ENCODE peak calls at places on chromosomes 3 and 15, in eight cellular contexts. V is kidney epithelial cell, W is RWPE2, U is brain microvascular endothelial cell, T is ovary, N is breast epithelium, K is heart right ventricle, E is IMR-90. A is an unnamed sample.

GRCh38 chr3:48845170-48845569 is 2.5 kb downstream of the PRKAR2A start:
- DNase-seq in W (no peak), K (no peak), U (no peak), T (no peak), V (no peak), N (no peak), E (no peak), A (no peak)

GRCh38 chr3:177602601-177603136 is 405.4 kb upstream of the TBL1XR1 start:
- DNase-seq in K (no peak), T (no peak), U (no peak), E (peak), W (no peak), V (no peak), N (no peak), A (peak)

GRCh38 chr15:60649845-60650548 is 171.1 kb upstream of the ICE2 start:
- DNase-seq in V (no peak), N (no peak), U (no peak), K (no peak), E (peak), T (no peak), W (no peak), A (no peak)

GRCh38 chr15:101810905-101811304 is 1.1 kb upstream of the OR4F15 start:
- DNase-seq in U (no peak), N (no peak), V (no peak), W (no peak), T (no peak), K (no peak), E (no peak), A (no peak)

GRCh38 chr3:54262541-54262940 is 140.2 kb downstream of the CACNA2D3 start:
- DNase-seq in T (no peak), N (no peak), E (no peak), W (no peak), U (no peak), K (no peak), V (no peak), A (no peak)

GRCh38 chr3:187896664-187897063 is 151.4 kb upstream of the BCL6 start:
- DNase-seq in K (peak), T (no peak), N (no peak), V (no peak), W (no peak), U (no peak), E (no peak), A (no peak)

GRCh38 chr3:141798455-141798854 is 35.2 kb downstream of the GRK7 start:
- DNase-seq in V (no peak), E (no peak), N (no peak), T (peak), K (peak), U (no peak), W (no peak), A (no peak)

GRCh38 chr3:123788706-123789105 is 95.4 kb downstream of the MYLK start:
- DNase-seq in E (peak), W (no peak), K (no peak), N (no peak), U (peak), T (no peak), V (no peak), A (no peak)

GRCh38 chr3:125194061-125194848 is 18.3 kb downstream of the SLC12A8 start:
- DNase-seq in W (no peak), V (no peak), U (no peak), K (no peak), T (no peak), N (no peak), E (peak), A (peak)

GRCh38 chr3:13762931-13763330 is 116.9 kb downstream of the WNT7A start:
- DNase-seq in V (no peak), U (no peak), W (no peak), E (no peak), K (no peak), N (no peak), T (no peak), A (no peak)

GRCh38 chr3:106692624-106693023 is 684.6 kb upstream of the CCDC54 start:
- DNase-seq in U (no peak), N (no peak), W (no peak), E (no peak), T (no peak), V (no peak), K (no peak), A (peak)

GRCh38 chr3:177563381-177563780 is 366.1 kb upstream of the TBL1XR1 start:
- DNase-seq in E (peak), K (no peak), U (no peak), T (no peak), N (no peak), V (no peak), W (no peak), A (no peak)

GRCh38 chr3:87873136-87873535 is 185.7 kb downstream of the CGGBP1 start:
- DNase-seq in T (no peak), W (no peak), K (no peak), V (no peak), E (no peak), N (no peak), U (peak), A (peak)

GRCh38 chr3:147159141-147159540 is 247.2 kb downstream of the ZIC4 start:
- DNase-seq in E (no peak), T (no peak), K (no peak), U (no peak), N (no peak), V (no peak), W (no peak), A (no peak)

GRCh38 chr3:138007898-138008297 is 2.1 kb upstream of the CLDN18 start:
- DNase-seq in T (no peak), E (no peak), W (no peak), U (no peak), K (no peak), V (no peak), N (no peak), A (no peak)

GRCh38 chr3:155676252-155676981 is 68.5 kb downstream of the PLCH1 start:
- DNase-seq in U (peak), T (peak), N (no peak), K (no peak), V (peak), E (peak), W (no peak), A (peak)

GRCh38 chr15:96457852-96458251 is 127.4 kb downstream of the NR2F2 start:
- DNase-seq in V (no peak), U (no peak), E (peak), W (no peak), N (no peak), K (no peak), T (no peak), A (no peak)

GRCh38 chr15:96460106-96460505 is 129.6 kb downstream of the NR2F2 start:
- DNase-seq in T (no peak), E (no peak), W (no peak), V (peak), K (no peak), U (no peak), N (no peak), A (no peak)

GRCh38 chr15:96466548-96466947 is 136.0 kb downstream of the NR2F2 start:
- DNase-seq in N (no peak), W (no peak), U (no peak), V (no peak), T (no peak), E (no peak), K (no peak), A (no peak)

GRCh38 chr15:96463376-96463775 is 132.9 kb downstream of the NR2F2 start:
- DNase-seq in E (no peak), T (no peak), K (no peak), U (no peak), W (no peak), N (no peak), V (no peak), A (no peak)

DNA sequence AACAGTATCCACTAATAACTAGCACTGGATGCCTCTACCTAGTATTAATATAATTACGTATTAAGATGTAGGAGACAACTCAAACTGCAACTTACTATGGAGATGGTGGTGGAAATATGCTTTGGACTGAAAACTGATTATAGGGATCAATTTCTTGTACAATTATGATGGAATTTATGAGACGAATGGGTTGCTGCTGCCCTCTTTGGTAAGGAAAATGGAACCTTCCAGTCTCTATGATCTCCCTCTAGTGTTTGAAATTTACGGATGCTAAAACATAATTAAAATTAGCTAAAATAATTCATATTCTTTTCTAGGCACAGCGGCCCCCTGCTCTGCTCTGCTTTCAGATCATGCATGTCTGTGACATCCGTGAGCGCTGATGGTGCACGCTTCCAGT is 132.3 kb downstream of the NR2F2 start:
- DNase-seq in T (no peak), U (no peak), V (no peak), K (no peak), E (peak), W (no peak), N (no peak), A (peak)
- H3K4me3 ChIP-seq in T (no peak), U (no peak), V (no peak), K (no peak), E (no peak), W (no peak), N (no peak), A (no peak)

DNA sequence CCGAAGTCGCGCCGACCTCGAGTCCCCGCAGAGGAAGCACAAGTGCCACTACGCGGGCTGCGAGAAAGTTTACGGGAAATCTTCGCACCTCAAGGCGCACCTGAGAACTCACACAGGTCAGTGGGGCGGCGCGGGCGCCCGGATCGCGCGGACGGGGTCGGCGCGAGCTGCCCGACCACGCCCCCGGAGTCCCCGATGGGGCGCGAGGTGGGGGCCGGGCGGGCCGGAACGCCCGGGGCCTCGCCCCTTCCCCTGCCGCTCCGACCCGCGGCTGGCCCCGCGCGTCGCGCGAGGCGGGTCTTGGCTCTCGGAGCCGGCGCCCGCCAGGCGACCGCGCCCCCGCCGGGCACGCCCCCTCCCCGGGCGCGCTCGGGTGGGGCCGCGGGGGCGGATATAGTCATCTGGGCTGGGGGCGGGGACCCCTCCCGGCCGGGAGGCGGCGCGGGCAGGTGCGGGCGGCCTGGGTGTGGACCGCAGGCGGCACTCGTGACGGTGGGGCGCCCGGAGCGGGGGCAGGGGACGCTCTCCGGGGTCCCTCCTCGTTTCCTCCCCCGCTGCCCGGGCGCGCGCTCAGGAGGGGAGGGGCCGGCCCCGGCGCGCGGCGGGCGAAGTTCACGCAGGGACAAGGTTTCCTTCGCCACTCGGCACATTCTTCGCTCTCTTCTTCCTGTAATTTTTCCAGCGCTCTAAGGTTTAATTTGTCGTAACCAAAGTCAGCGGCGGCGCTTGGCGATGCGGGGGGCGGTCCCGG is 1.2 kb downstream of the KLF13 start:
- DNase-seq in E (peak), W (no peak), U (no peak), T (peak), K (peak), V (no peak), N (no peak), A (peak)
- TF ChIP-seq CTCF in E (no peak), W (no peak), U (no peak), T (no peak), K (peak), V (no peak), N (no peak), A (no peak)

GRCh38 chr15:75200765-75201608 is 695 bp upstream of the C15orf39 start:
- DNase-seq in N (peak), V (no peak), T (peak), E (no peak), U (peak), W (peak), K (no peak), A (peak)

GRCh38 chr15:75198560-75199346 is 2.9 kb upstream of the C15orf39 start:
- DNase-seq in K (no peak), V (no peak), E (peak), W (no peak), N (no peak), U (peak), T (no peak), A (no peak)

GRCh38 chr15:75199347-75199976 is 2.2 kb upstream of the C15orf39 start:
- DNase-seq in T (no peak), K (no peak), V (no peak), U (no peak), N (no peak), E (no peak), W (no peak), A (no peak)

GRCh38 chr15:75201609-75202250 is at the start of gene C15orf39:
- DNase-seq in K (peak), T (peak), W (peak), U (peak), E (peak), V (no peak), N (peak), A (peak)

DNA sequence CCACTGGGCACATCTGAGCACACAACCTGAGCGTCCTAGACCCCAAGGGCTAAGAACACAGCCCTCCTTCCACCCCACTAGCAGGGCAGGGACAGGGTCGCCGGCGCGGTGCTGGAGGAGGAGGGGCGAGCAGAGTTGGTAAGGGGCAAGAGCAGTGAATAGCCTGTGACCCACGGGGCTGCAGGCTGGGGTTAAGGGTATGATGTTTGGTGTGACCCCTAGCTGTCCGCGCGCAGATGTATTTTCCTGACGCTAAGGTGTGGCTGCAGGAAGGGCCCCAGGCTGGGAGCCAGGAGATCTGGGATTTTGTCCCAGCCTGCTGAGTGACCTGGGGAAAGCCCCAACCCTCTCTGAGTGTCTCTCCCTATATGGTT is 1.3 kb upstream of the C15orf39 start:
- DNase-seq in W (no peak), U (no peak), E (no peak), N (no peak), V (no peak), K (no peak), T (no peak), A (no peak)
- H3K4me3 ChIP-seq in W (no peak), U (no peak), E (no peak), N (peak), V (no peak), K (no peak), T (no peak), A (no peak)

DNA sequence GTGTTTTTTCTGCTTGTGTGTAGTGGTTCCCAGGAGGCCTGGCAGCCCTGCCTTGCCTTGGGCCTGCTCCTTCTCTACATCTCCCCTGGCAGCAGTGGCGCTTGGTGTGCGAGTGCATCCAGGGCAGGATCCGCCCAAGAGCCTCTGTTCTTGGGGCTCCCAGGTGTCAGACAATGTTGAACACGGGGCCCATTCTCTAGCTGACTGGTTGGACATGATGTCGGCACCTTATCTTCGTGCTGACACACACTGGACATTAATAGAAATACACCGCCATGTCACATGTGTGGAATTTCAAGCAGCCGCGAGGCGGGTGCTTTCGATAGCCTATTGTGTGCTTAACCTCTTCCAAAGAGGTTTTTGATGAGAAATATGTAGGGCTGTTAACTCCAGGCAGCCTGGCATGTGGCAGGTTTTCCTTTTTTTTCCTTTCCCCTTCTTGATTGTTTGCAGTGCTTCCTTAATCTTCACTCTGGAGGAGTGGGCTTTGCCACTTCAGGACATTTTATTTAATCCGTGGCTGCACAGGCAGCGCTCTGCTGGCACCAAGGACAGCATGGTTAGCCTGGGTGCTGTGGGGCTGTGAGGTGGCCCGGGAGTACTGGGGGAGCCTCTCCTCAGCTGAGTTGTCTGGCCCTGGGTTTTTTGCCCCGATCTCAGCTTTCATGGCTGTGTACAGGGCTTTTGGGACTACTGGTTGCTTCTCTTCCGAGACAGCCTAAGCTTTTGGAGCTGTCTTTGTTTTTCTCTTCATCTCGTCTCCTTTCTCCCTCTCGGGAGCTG is 42.5 kb downstream of the CHCHD6 start:
- DNase-seq in E (peak), T (no peak), U (peak), W (no peak), K (peak), N (no peak), V (no peak), A (peak)
- TF ChIP-seq CTCF in E (peak), T (no peak), U (peak), W (peak), K (peak), N (no peak), V (no peak), A (no peak)

DNA sequence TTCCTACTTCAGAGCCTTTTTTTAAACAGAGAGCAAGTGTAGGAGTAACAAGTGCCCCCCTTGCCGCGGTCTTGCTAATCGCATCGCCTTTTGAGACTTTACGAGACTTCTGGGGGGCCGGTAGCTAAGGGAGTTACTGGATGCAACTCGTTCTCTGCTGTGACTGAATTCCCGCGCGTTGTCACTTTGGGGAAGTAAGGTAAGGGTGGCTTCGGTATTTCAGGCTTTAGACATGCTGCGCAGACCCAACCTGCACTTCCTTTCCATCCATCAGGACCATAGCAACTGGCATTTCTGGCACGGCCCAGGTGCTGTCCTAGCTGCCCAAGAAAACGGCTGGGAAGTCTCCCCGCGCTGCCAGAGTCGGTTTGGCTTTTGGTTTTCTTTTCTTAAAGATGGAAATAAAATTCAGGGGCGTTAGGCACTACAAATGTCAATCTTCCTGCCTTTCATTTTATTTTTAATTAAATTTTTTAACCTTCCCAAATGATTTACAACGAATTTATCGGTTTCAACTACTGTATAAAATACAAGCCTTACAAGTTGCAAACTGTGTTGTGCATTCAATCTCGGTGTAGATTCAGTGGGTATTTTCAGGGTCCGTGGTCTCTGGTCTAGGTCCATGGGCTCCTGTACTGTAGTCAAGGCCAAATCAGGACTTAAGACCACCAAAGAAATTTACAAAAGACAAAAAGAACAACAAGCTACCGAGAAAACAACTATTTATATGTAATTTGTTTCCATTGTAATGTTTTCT is 3.5 kb downstream of the MECOM start:
- DNase-seq in W (no peak), E (no peak), U (no peak), V (no peak), N (no peak), K (peak), T (no peak), A (no peak)
- H3K4me3 ChIP-seq in W (no peak), E (no peak), U (no peak), V (peak), N (peak), K (peak), T (no peak), A (no peak)

DNA sequence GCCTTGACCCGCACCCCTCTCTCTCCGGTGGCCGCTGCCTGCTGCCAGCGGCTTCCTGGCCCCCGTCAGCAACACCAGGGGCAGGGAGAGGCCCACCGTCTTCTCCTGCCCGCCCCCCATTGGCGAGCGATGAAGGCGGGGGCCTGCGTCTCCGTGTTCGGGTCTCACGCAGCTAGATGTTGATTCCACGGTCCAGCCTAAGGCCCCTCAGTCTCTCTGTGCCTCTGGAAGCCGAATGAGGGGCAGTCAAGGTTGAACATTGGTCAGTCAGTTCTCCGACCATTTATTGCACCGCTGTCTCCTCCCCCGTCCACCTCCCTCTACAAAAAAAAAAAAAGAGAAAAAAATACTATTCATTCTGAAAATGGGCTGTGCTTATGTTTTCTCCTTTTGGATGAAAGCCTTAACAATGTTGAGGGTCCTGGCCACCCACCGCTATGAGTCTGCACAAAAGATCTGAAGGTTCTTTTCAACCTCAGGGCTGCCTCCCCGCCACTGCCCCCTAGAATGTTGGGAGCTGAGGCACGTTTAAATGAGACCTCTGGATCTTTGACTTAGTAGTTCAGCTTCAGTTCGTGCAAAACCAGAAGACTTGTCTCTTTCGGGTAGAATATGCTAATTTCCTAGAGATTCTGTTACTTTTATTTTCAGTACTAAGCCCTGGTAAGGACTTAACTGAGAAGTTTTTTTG is 724 bp downstream of the IREB2 start:
- DNase-seq in V (no peak), E (no peak), W (no peak), U (peak), K (no peak), T (no peak), N (no peak), A (peak)
- TF ChIP-seq CTCF in V (peak), E (peak), W (peak), U (peak), K (peak), T (no peak), N (no peak), A (peak)

A was measured in foreskin fibroblast.